ENCODE peak calls at places on chromosomes 6 and 20, in five cellular contexts. E is K562, Z is A549, Y is GM12878, N is IMR-90. G is an unnamed sample.

GRCh38 chr6:108113557-108114519 is 39.3 kb upstream of the OSTM1 start:
- DNase-seq in E (peak; percentile 67), Z (peak; percentile 74), Y (no peak), N (peak; percentile 48), G (peak; percentile 78)

GRCh38 chr20:47326718-47327137 is 29.8 kb downstream of the ZMYND8 start:
- DNase-seq in E (no peak), Z (no peak), Y (no peak), N (peak; percentile 85), G (no peak)

GRCh38 chr6:13302751-13303667 is 25.3 kb downstream of the TBC1D7 start:
- DNase-seq in E (peak; percentile 74), Z (peak; percentile 89), Y (peak; percentile 90), N (peak; percentile 98), G (no peak)

GRCh38 chr6:3664641-3665041 is 86.9 kb downstream of the PXDC1 start:
- DNase-seq in E (no peak), Z (no peak), Y (no peak), N (peak; percentile 31), G (no peak)

GRCh38 chr6:21333715-21334114 is 259.8 kb upstream of the SOX4 start:
- DNase-seq in E (no peak), Z (no peak), Y (no peak), N (no peak), G (no peak)

GRCh38 chr20:3115190-3116107 is 30.9 kb upstream of the AVP start:
- DNase-seq in E (peak; percentile 67), Z (peak; percentile 97), Y (peak; percentile 2), N (peak; percentile 59), G (peak; percentile 89)

GRCh38 chr6:8939615-8940014 is 504.3 kb upstream of the SLC35B3 start:
- DNase-seq in E (no peak), Z (peak; percentile 1), Y (no peak), N (no peak), G (no peak)

GRCh38 chr20:38658879-38659612 is 57.4 kb downstream of the ARHGAP40 start:
- DNase-seq in E (peak; percentile 74), Z (peak; percentile 79), Y (no peak), N (no peak), G (peak; percentile 45)

GRCh38 chr6:71855406-71855805 is 30.9 kb upstream of the RIMS1 start:
- DNase-seq in E (no peak), Z (no peak), Y (no peak), N (no peak), G (no peak)

DNA sequence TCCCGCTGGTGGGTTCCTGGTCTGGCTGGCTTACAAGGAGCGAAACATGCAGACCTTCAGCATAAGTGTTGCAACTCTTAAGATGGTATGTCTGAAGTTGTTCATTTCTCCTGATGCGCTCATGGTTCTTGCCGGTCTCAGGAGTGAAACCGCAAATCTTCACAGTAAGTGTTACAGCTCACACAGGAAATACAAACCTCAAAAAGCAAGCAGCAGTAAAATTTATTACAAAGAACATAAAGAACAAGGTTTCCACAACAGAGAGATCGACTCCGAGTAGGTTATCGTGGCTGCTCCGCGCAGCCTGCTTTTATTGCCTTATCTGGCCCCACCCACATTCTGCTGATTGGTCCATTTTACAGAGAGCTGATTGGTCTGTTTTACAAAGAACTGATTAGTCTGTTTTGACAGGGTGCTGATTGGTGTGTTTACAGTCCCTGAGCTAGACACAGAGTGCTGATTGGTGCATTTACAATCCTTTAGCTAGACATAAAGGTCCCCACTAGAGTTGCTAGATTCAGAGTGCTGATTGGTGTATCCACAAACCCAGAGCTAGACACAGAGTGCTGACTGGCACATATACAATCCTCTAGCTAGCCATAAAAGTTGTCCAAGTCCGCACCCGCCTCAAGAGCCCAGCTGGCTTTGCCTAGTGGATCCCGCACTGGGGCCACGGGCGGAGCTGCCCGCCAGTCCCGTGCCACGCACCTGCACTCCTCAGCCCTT is 39.2 kb downstream of the TRIM27 start:
- DNase-seq in E (no peak), Z (no peak), Y (no peak), N (no peak), G (peak; percentile 39)
- H3K27ac ChIP-seq in E (no peak overlapping the region), Z (no peak overlapping the region), Y (no peak overlapping the region), N (no peak overlapping the region), G (no peak overlapping the region)

GRCh38 chr20:9807176-9807575 is 31.7 kb downstream of the PAK5 start:
- DNase-seq in E (no peak), Z (no peak), Y (no peak), N (no peak), G (no peak)
- TF ChIP-seq RCOR1 in E (no peak), Z (no peak), Y (no peak), N (no peak), G (no peak)

GRCh38 chr6:124885171-124885570 is 77.1 kb upstream of the RNF217 start:
- DNase-seq in E (no peak), Z (no peak), Y (no peak), N (peak; percentile 34), G (no peak)

GRCh38 chr6:124887872-124888580 is 74.2 kb upstream of the RNF217 start:
- DNase-seq in E (no peak), Z (no peak), Y (no peak), N (no peak), G (no peak)

GRCh38 chr6:124882580-124883393 is 79.5 kb upstream of the RNF217 start:
- DNase-seq in E (no peak), Z (no peak), Y (no peak), N (peak; percentile 31), G (no peak)

GRCh38 chr6:124888581-124889371 is 73.5 kb upstream of the RNF217 start:
- DNase-seq in E (no peak), Z (no peak), Y (no peak), N (peak; percentile 3), G (no peak)
- H3K27ac ChIP-seq in E (no peak overlapping the region), Z (peak overlapping the region; percentile 53), Y (no peak overlapping the region), N (no peak overlapping the region), G (no peak overlapping the region)

DNA sequence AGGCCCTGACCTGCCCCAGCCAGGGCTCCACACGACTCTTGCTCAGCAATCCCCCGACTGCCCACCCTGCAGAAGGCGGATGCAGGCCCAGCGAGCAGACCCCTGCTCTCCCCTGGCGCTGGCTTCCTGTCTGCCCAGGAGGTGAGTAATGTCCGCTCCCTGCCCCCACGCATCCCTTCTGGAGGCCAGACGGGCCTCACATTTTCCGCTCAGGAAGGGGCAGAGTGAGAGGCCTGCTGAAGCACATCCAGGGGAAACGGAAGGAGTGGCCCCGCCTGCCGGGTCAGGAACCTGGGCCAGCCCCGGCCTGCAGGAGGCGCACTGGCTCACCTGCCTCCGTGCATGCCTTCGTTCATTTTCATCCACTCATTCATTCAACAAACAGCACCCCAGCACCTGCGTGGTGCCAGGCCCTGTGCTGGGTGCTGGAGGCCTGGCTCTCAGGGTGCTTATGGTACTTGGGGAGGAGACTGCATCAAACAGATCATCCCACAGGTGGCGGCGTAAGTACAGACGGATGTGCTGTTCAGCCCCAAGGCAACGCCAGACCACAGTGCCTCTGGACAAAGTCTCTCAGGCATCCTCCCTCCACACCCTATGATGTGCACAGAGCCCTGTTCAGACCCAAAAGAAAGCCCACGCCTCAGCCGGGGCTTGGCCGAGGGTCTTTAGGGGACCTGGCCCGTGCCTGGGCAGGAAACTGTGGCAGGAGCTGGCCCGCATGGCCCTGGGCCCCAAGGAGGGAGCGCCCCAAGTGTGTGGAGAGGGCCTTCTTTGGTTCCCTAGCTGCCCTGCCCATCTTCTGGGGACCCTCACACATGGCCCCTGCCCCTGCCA is 112.1 kb downstream of the ASXL1 start:
- DNase-seq in E (peak; percentile 57), Z (peak; percentile 49), Y (no peak), N (peak; percentile 70), G (peak; percentile 75)
- TF ChIP-seq RCOR1 in E (no peak), Z (no peak), Y (no peak), N (no peak), G (no peak)

DNA sequence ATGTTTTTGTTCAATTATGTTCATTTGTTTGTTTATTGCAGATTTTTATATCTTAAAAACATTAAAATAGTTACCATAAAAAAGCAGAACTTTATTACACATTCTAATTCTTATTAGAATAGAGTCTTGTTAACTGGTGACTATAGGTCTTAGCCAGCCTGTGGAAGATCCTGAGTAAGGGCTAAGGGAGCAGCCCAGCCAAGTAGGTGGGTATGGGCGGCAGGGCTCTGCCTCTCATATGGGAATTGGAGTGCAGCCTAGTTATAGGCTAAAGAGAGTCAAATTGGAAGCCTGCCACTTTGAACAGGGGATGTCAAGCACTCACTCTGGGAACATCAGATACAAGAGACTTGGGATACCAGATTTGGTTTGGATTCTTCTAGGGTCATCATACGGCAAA is 10.5 kb upstream of the HSF2 start:
- DNase-seq in E (no peak), Z (no peak), Y (no peak), N (no peak), G (no peak)
- H3K27ac ChIP-seq in E (no peak overlapping the region), Z (no peak overlapping the region), Y (no peak overlapping the region), N (no peak overlapping the region), G (no peak overlapping the region)

GRCh38 chr6:138387577-138388368 is 10.1 kb downstream of the SMIM28 start:
- DNase-seq in E (no peak), Z (no peak), Y (no peak), N (no peak), G (no peak)
- TF ChIP-seq RCOR1 in E (no peak), Z (no peak), Y (no peak), N (no peak), G (no peak)

G was measured in SK-N-SH.